ENCODE peak calls at places on chromosomes 6 and 20, in five cellular contexts. S, U, T, E and K are unnamed samples.

GRCh38 chr6:33752139-33753015 is 5.7 kb upstream of the IP6K3 start:
- DNase-seq in S (no peak), U (no peak), T (no peak), E (no peak), K (peak)

GRCh38 chr6:139027620-139028182 is 844 bp upstream of the ABRACL start:
- DNase-seq in S (peak), U (peak), T (no peak), E (no peak), K (no peak)

GRCh38 chr6:129744201-129744879 is 34.4 kb upstream of the ARHGAP18 start:
- DNase-seq in S (no peak), U (no peak), T (no peak), E (no peak), K (peak)

GRCh38 chr20:34921436-34921835 is 34.2 kb downstream of the GSS start:
- DNase-seq in S (peak), U (no peak), T (no peak), E (no peak), K (no peak)

GRCh38 chr6:151916680-151917164 is 109.2 kb downstream of the ESR1 start:
- DNase-seq in S (no peak), U (no peak), T (no peak), E (no peak), K (no peak)

GRCh38 chr6:156557269-156557885 is 219.8 kb upstream of the ARID1B start:
- DNase-seq in S (no peak), U (no peak), T (peak), E (no peak), K (peak)

GRCh38 chr6:3194535-3195376 is 32.7 kb downstream of the TUBB2B start:
- DNase-seq in S (peak), U (no peak), T (no peak), E (no peak), K (no peak)

GRCh38 chr20:34979366-34980153 is 23.9 kb downstream of the MYH7B start:
- DNase-seq in S (peak), U (peak), T (no peak), E (no peak), K (no peak)

GRCh38 chr6:5490495-5491069 is 229.3 kb downstream of the FARS2 start:
- DNase-seq in S (no peak), U (no peak), T (no peak), E (no peak), K (peak)

GRCh38 chr6:127191716-127192115 is 73.2 kb downstream of the RSPO3 start:
- DNase-seq in S (no peak), U (no peak), T (no peak), E (no peak), K (no peak)

GRCh38 chr6:68777956-68778355 is 142.9 kb downstream of the ADGRB3 start:
- DNase-seq in S (no peak), U (no peak), T (no peak), E (no peak), K (peak)

GRCh38 chr6:81876977-81877376 is 124.5 kb upstream of the TENT5A start:
- DNase-seq in S (no peak), U (no peak), T (no peak), E (no peak), K (no peak)

GRCh38 chr20:9253140-9253539 is 184.3 kb downstream of the PLCB4 start:
- DNase-seq in S (no peak), U (no peak), T (no peak), E (no peak), K (no peak)

GRCh38 chr6:50330347-50330746 is 280.6 kb upstream of the DEFB112 start:
- DNase-seq in S (no peak), U (no peak), T (no peak), E (no peak), K (no peak)

GRCh38 chr6:44784195-44784594 is 396.7 kb downstream of the CDC5L start:
- DNase-seq in S (no peak), U (no peak), T (no peak), E (no peak), K (no peak)

GRCh38 chr20:41140226-41141133 is 3.1 kb downstream of the PLCG1 start:
- DNase-seq in S (peak), U (no peak), T (no peak), E (no peak), K (no peak)

GRCh38 chr6:4637691-4638433 is 138.3 kb upstream of the CDYL start:
- DNase-seq in S (peak), U (no peak), T (no peak), E (peak), K (no peak)